ENCODE peak calls at places on chromosomes 11 and 22, in five cellular contexts. S, G, Q, N and I are unnamed samples.

GRCh38 chr22:47203554-47203991 is 441.1 kb downstream of the TBC1D22A start:
- DNase-seq in Q (no peak), S (no peak), N (peak), G (no peak), I (no peak)

GRCh38 chr11:38824573-38824972 is 2226.5 kb upstream of the RAG2 start:
- DNase-seq in N (no peak), G (peak), Q (peak), S (peak), I (no peak)

GRCh38 chr11:107844041-107844440 is 14.5 kb downstream of the SLC35F2 start:
- DNase-seq in S (no peak), Q (no peak), N (no peak), G (no peak), I (no peak)

GRCh38 chr11:44870615-44871176 is 80.0 kb downstream of the TP53I11 start:
- DNase-seq in S (no peak), Q (no peak), N (no peak), G (no peak), I (no peak)

GRCh38 chr11:129574431-129574830 is 198.8 kb downstream of the BARX2 start:
- DNase-seq in S (no peak), G (no peak), N (no peak), Q (no peak), I (no peak)

GRCh38 chr11:35619754-35620640 is 1.7 kb downstream of the FJX1 start:
- DNase-seq in G (peak), N (peak), Q (peak), S (peak), I (no peak)

GRCh38 chr11:10934293-10934850 is 76.5 kb upstream of the ZBED5 start:
- DNase-seq in N (no peak), G (no peak), Q (no peak), S (peak), I (no peak)

GRCh38 chr11:78109011-78109685 is 29.5 kb upstream of the NDUFC2 start:
- DNase-seq in N (no peak), G (no peak), Q (no peak), S (no peak), I (no peak)

GRCh38 chr11:57597461-57597892 is at the start of gene SERPING1:
- DNase-seq in N (no peak), G (no peak), S (no peak), Q (no peak), I (no peak)

GRCh38 chr11:102384419-102385052 is 37.5 kb downstream of the BIRC2 start:
- DNase-seq in Q (peak), S (peak), N (no peak), G (no peak), I (no peak)

GRCh38 chr22:41642711-41643110 is 21.6 kb downstream of the XRCC6 start:
- DNase-seq in S (no peak), G (no peak), N (no peak), Q (no peak), I (no peak)

GRCh38 chr11:6481924-6482275 is 599 bp downstream of the TIMM10B start:
- DNase-seq in S (peak), Q (no peak), G (no peak), N (no peak), I (no peak)

GRCh38 chr11:3809624-3809928 is 1.2 kb downstream of the PGAP2 start:
- DNase-seq in G (no peak), N (no peak), Q (no peak), S (no peak), I (no peak)

GRCh38 chr11:122850076-122850631 is 11.9 kb downstream of the CRTAM start:
- DNase-seq in Q (no peak), G (no peak), S (no peak), N (no peak), I (no peak)

GRCh38 chr22:38831166-38831945 is 12.5 kb downstream of the NPTXR start:
- DNase-seq in S (no peak), Q (no peak), G (no peak), N (no peak), I (no peak)

GRCh38 chr22:27896251-27896650 is 22.8 kb downstream of the PITPNB start:
- DNase-seq in G (no peak), N (no peak), Q (no peak), S (no peak), I (no peak)
- TF ChIP-seq POLR2AphosphoS5 in G (no peak), N (no peak), Q (no peak), S (no peak), I (no peak)

GRCh38 chr22:25728064-25728463 is 13.9 kb upstream of the MYO18B start:
- DNase-seq in S (no peak), G (no peak), N (no peak), Q (no peak), I (no peak)

GRCh38 chr22:25726241-25726640 is 15.7 kb upstream of the MYO18B start:
- DNase-seq in G (no peak), S (peak), Q (no peak), N (no peak), I (no peak)

GRCh38 chr22:25729016-25729415 is 13.0 kb upstream of the MYO18B start:
- DNase-seq in N (no peak), G (no peak), Q (no peak), S (no peak), I (no peak)

DNA sequence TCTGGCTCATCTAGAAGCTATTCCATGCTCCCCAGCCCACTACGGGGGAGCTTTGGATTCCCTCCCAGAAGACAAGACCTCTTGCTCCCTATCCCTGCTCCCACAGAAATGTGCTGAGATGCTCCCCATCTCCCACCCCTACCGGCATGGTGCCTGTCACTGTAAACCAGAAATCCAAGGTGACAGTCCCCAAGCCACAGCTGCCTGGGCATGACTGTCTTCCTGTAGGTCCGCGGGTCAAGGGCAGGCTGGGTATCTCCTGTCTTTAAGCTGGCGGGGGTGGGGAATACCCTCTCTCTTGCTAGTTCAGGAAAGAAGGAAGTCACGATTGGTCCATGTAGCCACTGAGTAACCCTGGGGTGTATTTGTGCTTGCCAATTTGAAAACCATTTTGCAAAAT is 12.4 kb upstream of the MYO18B start:
- DNase-seq in S (no peak), N (no peak), Q (no peak), G (no peak), I (no peak)
- TF ChIP-seq TAF1 in S (no peak), N (no peak), Q (no peak), G (no peak), I (no peak)

DNA sequence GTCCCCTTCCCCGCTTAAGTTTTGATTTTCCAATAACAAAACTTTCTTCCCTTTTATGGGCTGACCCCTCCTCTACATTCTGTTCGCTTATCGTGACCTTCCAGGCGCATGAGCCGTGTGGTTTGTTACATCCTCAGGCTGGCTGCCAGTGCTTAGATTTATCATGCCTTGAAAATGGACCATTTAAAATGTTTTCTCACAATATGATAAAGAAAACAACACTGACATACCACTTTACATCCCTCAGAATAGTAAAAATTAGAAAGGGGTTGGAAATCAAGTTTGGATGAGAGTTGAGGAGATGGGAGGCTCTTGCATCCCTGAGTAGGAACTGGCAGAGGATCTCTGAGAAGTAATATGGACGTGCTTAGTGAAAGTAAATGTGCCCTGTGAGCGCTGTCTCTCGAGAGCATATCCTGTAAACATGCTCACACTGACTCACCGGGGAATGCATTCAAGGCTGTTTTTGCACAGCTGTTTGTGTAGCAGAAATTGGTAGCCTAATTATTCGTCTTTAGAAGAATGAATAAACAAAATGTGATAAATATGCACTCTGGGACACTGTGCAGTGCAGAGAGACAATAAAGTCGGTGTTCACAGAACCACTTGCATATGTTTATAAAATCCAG is 17.1 kb upstream of the TOLLIP start:
- DNase-seq in Q (no peak), G (no peak), N (no peak), S (peak), I (no peak)
- TF ChIP-seq POLR2AphosphoS5 in Q (no peak), G (no peak), N (no peak), S (no peak), I (no peak)

GRCh38 chr11:14544611-14545010 is 24.4 kb upstream of the PSMA1 start:
- DNase-seq in Q (no peak), S (peak), N (no peak), G (no peak), I (no peak)
- TF ChIP-seq TAF1 in Q (no peak), S (no peak), N (no peak), G (no peak), I (no peak)

GRCh38 chr22:44970291-44970690 is 39.5 kb downstream of the PHF21B start:
- DNase-seq in N (no peak), S (no peak), Q (no peak), G (no peak), I (no peak)
- TF ChIP-seq POLR2AphosphoS5 in N (no peak), S (no peak), Q (no peak), G (no peak), I (no peak)